ENCODE peak calls at places on chromosomes 3 and 15, in ten cellular contexts. P is A549, Z is HCT116, T is tibial nerve, G is adrenal gland, O is NB4, X is stomach, I is suprapubic skin, A is heart left ventricle, V is GM12878. B is an unnamed sample.

GRCh38 chr3:101638262-101638745 is 38.6 kb downstream of the ZBTB11 start:
- DNase-seq in A (no peak), V (no peak), X (no peak), T (no peak), I (no peak), O (peak; percentile 15), P (no peak), Z (no peak), G (no peak), B (no peak)

GRCh38 chr3:183158552-183159006 is 4.0 kb downstream of the LAMP3 start:
- DNase-seq in X (no peak), P (no peak), I (no peak), V (peak; percentile 97), O (peak; percentile 76), A (no peak), G (no peak), Z (no peak), T (no peak), B (no peak)

GRCh38 chr3:196408565-196409300 is 23.5 kb downstream of the UBXN7 start:
- DNase-seq in V (no peak), O (no peak), X (no peak), Z (no peak), T (no peak), G (no peak), P (no peak), A (no peak), I (no peak), B (no peak)

GRCh38 chr3:16606398-16606797 is 1.2 kb upstream of the DAZL start:
- DNase-seq in X (no peak), O (no peak), G (no peak), I (no peak), T (no peak), V (no peak), P (no peak), A (no peak), Z (no peak), B (no peak)

GRCh38 chr15:89195836-89196235 is 25.5 kb downstream of the RLBP1 start:
- DNase-seq in A (no peak), X (no peak), V (no peak), Z (no peak), T (no peak), G (no peak), I (no peak), P (no peak), O (no peak), B (no peak)

GRCh38 chr15:57422113-57422754 is 45.9 kb downstream of the CGNL1 start:
- DNase-seq in Z (no peak), V (peak; percentile 55), P (no peak), G (no peak), A (no peak), T (no peak), O (peak; percentile 83), I (no peak), X (no peak), B (no peak)

GRCh38 chr3:188881954-188882641 is 289.7 kb upstream of the TPRG1 start:
- DNase-seq in X (no peak), I (no peak), G (no peak), P (peak; percentile 10), T (no peak), V (no peak), O (no peak), Z (peak; percentile 79), A (no peak), B (no peak)

GRCh38 chr15:74589826-74590225 is 25.8 kb upstream of the CLK3 start:
- DNase-seq in O (no peak), A (no peak), P (no peak), X (no peak), V (no peak), G (no peak), Z (no peak), I (no peak), T (no peak), B (no peak)

GRCh38 chr3:186930639-186931486 is 537 bp downstream of the ST6GAL1 start:
- DNase-seq in T (no peak), Z (peak; percentile 42), P (peak; percentile 23), V (peak; percentile 52), G (peak; percentile 41), X (peak; percentile 67), O (peak; percentile 88), A (peak; percentile 83), I (no peak), B (peak; percentile 34)

GRCh38 chr15:73927003-73927475 is 777 bp downstream of the LOXL1 start:
- DNase-seq in T (no peak), G (peak; percentile 30), X (peak; percentile 86), A (no peak), P (no peak), I (no peak), V (no peak), O (peak; percentile 57), Z (peak; percentile 6), B (peak; percentile 93)

GRCh38 chr15:32735948-32736347 is 18.1 kb downstream of the GREM1 start:
- DNase-seq in G (no peak), T (no peak), V (no peak), I (no peak), X (no peak), O (no peak), Z (no peak), P (no peak), A (no peak), B (no peak)

GRCh38 chr3:25503758-25504157 is 75.7 kb downstream of the RARB start:
- DNase-seq in I (no peak), P (no peak), X (no peak), A (no peak), V (no peak), Z (no peak), O (no peak), G (no peak), T (no peak), B (no peak)

GRCh38 chr15:72112111-72112510 is 5.8 kb downstream of the MYO9A start:
- DNase-seq in G (no peak), A (no peak), O (no peak), I (no peak), P (no peak), X (no peak), T (no peak), Z (no peak), V (no peak), B (no peak)

GRCh38 chr3:157152438-157152837 is 7.5 kb downstream of the CCNL1 start:
- DNase-seq in V (no peak), O (no peak), A (no peak), Z (no peak), I (no peak), X (no peak), T (no peak), P (no peak), G (no peak), B (no peak)

GRCh38 chr3:127684871-127685707 is 12.3 kb downstream of the ABTB1 start:
- DNase-seq in Z (no peak), P (no peak), V (no peak), I (peak; percentile 75), G (no peak), A (no peak), X (no peak), T (no peak), O (no peak), B (peak; percentile 82)

GRCh38 chr15:70242962-70243685 is 145.4 kb upstream of the TLE3 start:
- DNase-seq in G (no peak), X (no peak), T (no peak), A (no peak), P (no peak), O (no peak), V (no peak), I (no peak), Z (no peak), B (no peak)

GRCh38 chr3:52986938-52987337 is 58.9 kb downstream of the SFMBT1 start:
- DNase-seq in X (no peak), P (no peak), O (peak; percentile 14), Z (no peak), A (no peak), V (no peak), T (no peak), G (peak; percentile 8), I (no peak), B (no peak)

GRCh38 chr3:22759636-22760310 is 443.4 kb upstream of the UBE2E2 start:
- DNase-seq in V (no peak), O (no peak), I (no peak), A (no peak), P (no peak), X (no peak), T (no peak), G (no peak), Z (no peak), B (no peak)

DNA sequence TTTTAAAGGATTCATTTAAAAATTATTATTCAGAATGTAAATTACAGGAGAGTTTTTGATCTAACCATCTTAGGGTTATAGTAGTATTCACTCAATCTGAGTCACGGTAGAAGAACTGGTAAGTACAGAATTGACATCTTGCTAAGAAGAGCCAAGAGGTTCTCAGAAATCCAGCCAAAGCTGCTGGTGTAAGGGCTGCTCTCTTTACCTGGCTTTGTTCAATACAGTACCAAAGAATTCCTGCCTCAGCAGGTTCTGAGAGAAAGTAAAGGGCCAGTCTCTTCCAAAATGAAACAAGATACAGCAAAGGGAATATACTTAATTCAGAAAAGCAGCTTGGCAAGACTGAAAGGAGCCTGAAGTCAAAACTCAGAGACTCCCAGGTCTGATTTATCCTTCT is 193.1 kb downstream of the TNIK start:
- DNase-seq in T (no peak), I (no peak), G (no peak), P (no peak), O (no peak), X (no peak), Z (no peak), A (no peak), V (no peak), B (no peak)
- H3K4me3 ChIP-seq in T (no peak overlapping the region), I (no peak overlapping the region), G (no peak overlapping the region), P (no peak overlapping the region), O (no peak overlapping the region), X (no peak overlapping the region), Z (no peak overlapping the region), A (no peak overlapping the region), V (no peak overlapping the region), B (no peak overlapping the region)

GRCh38 chr15:77419836-77420609 is at the start of gene PEAK1:
- DNase-seq in A (peak; percentile 100), I (peak; percentile 99), T (peak; percentile 99), Z (peak; percentile 96), V (peak; percentile 86), X (peak; percentile 100), P (peak; percentile 96), G (peak; percentile 99), O (peak; percentile 99), B (peak; percentile 100)
- TF ChIP-seq POLR2A in A (peak; percentile 4), I (peak; percentile 97), T (peak; percentile 93), Z (peak; percentile 69), V (peak; percentile 91), X (no peak), P (peak; percentile 94), G (peak; percentile 88), O (peak; percentile 60), B (no peak)

DNA sequence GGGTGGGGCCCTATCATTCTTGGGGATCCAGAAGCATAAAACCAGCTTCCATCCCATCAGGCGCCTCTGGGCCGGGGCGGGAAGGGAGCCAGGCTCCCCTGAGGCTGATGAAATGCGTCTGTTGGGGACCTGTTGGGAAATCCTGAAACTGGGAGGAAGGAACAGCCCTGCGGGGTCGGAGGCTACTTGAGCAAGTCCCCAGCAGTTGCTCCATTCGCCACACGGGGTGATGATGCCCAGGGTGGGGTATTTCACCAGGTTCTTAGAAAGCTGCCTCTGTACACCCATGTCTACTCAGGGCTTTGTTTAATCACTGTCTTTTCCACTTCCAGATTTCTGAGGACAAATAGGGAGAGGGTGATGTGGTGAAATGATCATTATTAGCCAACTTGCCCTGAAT is 25.4 kb upstream of the TSEN2 start:
- DNase-seq in P (no peak), A (no peak), G (no peak), X (no peak), T (no peak), Z (no peak), O (peak; percentile 89), V (no peak), I (no peak), B (no peak)
- TF ChIP-seq CTCF in P (no peak), A (no peak), G (no peak), X (no peak), T (no peak), Z (peak; percentile 36), O (peak; percentile 49), V (no peak), I (no peak), B (no peak)

GRCh38 chr15:99076109-99076508 is 28.8 kb upstream of the SYNM start:
- DNase-seq in A (no peak), Z (no peak), G (no peak), I (no peak), X (no peak), O (no peak), P (no peak), T (no peak), V (no peak), B (no peak)
- H3K4me3 ChIP-seq in A (no peak overlapping the region), Z (peak overlapping the region; percentile 48), G (peak overlapping the region; percentile 16), I (no peak overlapping the region), X (peak overlapping the region; percentile 27), O (peak overlapping the region; percentile 54), P (peak overlapping the region; percentile 8), T (no peak overlapping the region), V (peak overlapping the region; percentile 46), B (no peak overlapping the region)